ENCODE peak calls at places on chromosomes 5 and 9, in four cellular contexts. I is GM12878, R is K562, P is HL-60. J is an unnamed sample.

GRCh38 chr5:93581738-93582414 is 857 bp upstream of the NR2F1-AS1 start:
- DNase-seq in I (no peak), R (no peak), P (no peak), J (no peak)

GRCh38 chr5:74655716-74656115 is 15.2 kb upstream of the ENC1 start:
- DNase-seq in I (no peak), R (no peak), P (no peak), J (no peak)

GRCh38 chr5:36887532-36887931 is 11.0 kb downstream of the NIPBL start:
- DNase-seq in I (no peak), R (no peak), P (no peak), J (no peak)

GRCh38 chr5:33379757-33380156 is 61.0 kb upstream of the TARS1 start:
- DNase-seq in I (no peak), R (peak; percentile 14), P (peak; percentile 28), J (no peak)

GRCh38 chr5:132073231-132074013 is at the start of gene CSF2:
- DNase-seq in I (no peak), R (no peak), P (no peak), J (no peak)

GRCh38 chr5:168093200-168093930 is 198.1 kb upstream of the WWC1 start:
- DNase-seq in I (no peak), R (no peak), P (no peak), J (no peak)

GRCh38 chr5:148830220-148830619 is 3.8 kb downstream of the ADRB2 start:
- DNase-seq in I (no peak), R (no peak), P (no peak), J (no peak)

GRCh38 chr9:81628897-81629296 is 60.5 kb downstream of the TLE1 start:
- DNase-seq in I (no peak), R (no peak), P (no peak), J (no peak)

GRCh38 chr5:51380603-51381207 is 2.5 kb upstream of the ISL1 start:
- DNase-seq in I (no peak), R (peak; percentile 47), P (no peak), J (no peak)

GRCh38 chr9:85215936-85216335 is 525.8 kb downstream of the AGTPBP1 start:
- DNase-seq in I (no peak), R (no peak), P (no peak), J (no peak)

GRCh38 chr9:135139366-135139965 is 52.0 kb downstream of the OLFM1 start:
- DNase-seq in I (no peak), R (no peak), P (no peak), J (no peak)

GRCh38 chr9:16044116-16044881 is 491.5 kb downstream of the CCDC171 start:
- DNase-seq in I (no peak), R (no peak), P (no peak), J (no peak)

GRCh38 chr9:3180696-3181048 is 336.8 kb upstream of the PUM3 start:
- DNase-seq in I (no peak), R (no peak), P (no peak), J (no peak)

GRCh38 chr5:125611541-125611940 is 811.7 kb upstream of the GRAMD2B start:
- DNase-seq in I (no peak), R (no peak), P (no peak), J (no peak)

GRCh38 chr5:125607018-125607417 is 816.2 kb upstream of the GRAMD2B start:
- DNase-seq in I (no peak), R (no peak), P (no peak), J (no peak)

GRCh38 chr5:125609011-125609410 is 814.2 kb upstream of the GRAMD2B start:
- DNase-seq in I (no peak), R (no peak), P (no peak), J (no peak)

GRCh38 chr5:125612356-125613149 is 810.7 kb upstream of the GRAMD2B start:
- DNase-seq in I (no peak), R (no peak), P (no peak), J (no peak)
- TF ChIP-seq SPI1 in I (no peak), R (no peak), P (no peak), J (no peak)

GRCh38 chr5:55582256-55582655 is 47.5 kb upstream of the PLPP1 start:
- DNase-seq in I (peak; percentile 37), R (no peak), P (no peak), J (no peak)
- TF ChIP-seq SPI1 in I (peak; percentile 51), R (no peak), P (peak; percentile 1), J (peak; percentile 75)

GRCh38 chr9:33311953-33312352 is 21.6 kb downstream of the NFX1 start:
- DNase-seq in I (no peak), R (no peak), P (no peak), J (no peak)

GRCh38 chr9:33307067-33307466 is 16.8 kb downstream of the NFX1 start:
- DNase-seq in I (no peak), R (no peak), P (no peak), J (no peak)

GRCh38 chr9:33310748-33311147 is 20.4 kb downstream of the NFX1 start:
- DNase-seq in I (no peak), R (no peak), P (no peak), J (no peak)

GRCh38 chr9:33306037-33306436 is 15.7 kb downstream of the NFX1 start:
- DNase-seq in I (no peak), R (no peak), P (no peak), J (no peak)

GRCh38 chr9:33309903-33310302 is 19.6 kb downstream of the NFX1 start:
- DNase-seq in I (no peak), R (no peak), P (no peak), J (no peak)
- TF ChIP-seq SPI1 in I (no peak), R (no peak), P (no peak), J (no peak)

GRCh38 chr9:29043070-29043469 is 1469.8 kb upstream of the C9orf72 start:
- DNase-seq in I (no peak), R (no peak), P (no peak), J (no peak)

GRCh38 chr9:29038332-29038731 is 1465.1 kb upstream of the C9orf72 start:
- DNase-seq in I (no peak), R (no peak), P (no peak), J (no peak)

GRCh38 chr9:29044959-29045358 is 1471.7 kb upstream of the C9orf72 start:
- DNase-seq in I (no peak), R (no peak), P (no peak), J (no peak)

GRCh38 chr9:29039258-29039657 is 1466.0 kb upstream of the C9orf72 start:
- DNase-seq in I (no peak), R (no peak), P (no peak), J (no peak)
- TF ChIP-seq SPI1 in I (no peak), R (no peak), P (no peak), J (no peak)

GRCh38 chr5:128258387-128258786 is 174.8 kb downstream of the SLC12A2 start:
- DNase-seq in I (no peak), R (no peak), P (no peak), J (no peak)
- TF ChIP-seq SPI1 in I (no peak), R (no peak), P (no peak), J (no peak)